ENCODE peak calls at places on chromosomes 6 and 20, in seven cellular contexts. P is left lung, C is fibroblast of lung, R is tibial artery, I is OCI-LY7, W is GM23248, A is sigmoid colon. Z is an unnamed sample. For H3K4me1, the result is how much of the 10 kb centered on the place peaks cover.

GRCh38 chr20:840858-841567 is 7.5 kb downstream of the FAM110A start:
- DNase-seq in P (peak), C (no peak), R (no peak), I (peak), W (peak), A (no peak), Z (peak)

GRCh38 chr6:73236147-73236750 is 11.0 kb upstream of the KHDC1L start:
- DNase-seq in P (no peak), C (peak), R (no peak), I (no peak), W (peak), A (no peak), Z (no peak)

GRCh38 chr6:144722214-144722737 is 437.1 kb downstream of the UTRN start:
- DNase-seq in P (no peak), C (no peak), R (no peak), I (no peak), W (peak), A (no peak), Z (no peak)

GRCh38 chr20:57442888-57443239 is 51.7 kb downstream of the RBM38 start:
- DNase-seq in P (no peak), C (no peak), R (no peak), I (no peak), W (no peak), A (no peak), Z (no peak)

GRCh38 chr6:72643214-72643613 is 21.4 kb downstream of the KCNQ5 start:
- DNase-seq in P (no peak), C (no peak), R (no peak), I (no peak), W (peak), A (no peak), Z (no peak)

GRCh38 chr6:14732845-14733757 is 512.8 kb upstream of the JARID2 start:
- DNase-seq in P (no peak), C (peak), R (no peak), I (no peak), W (peak), A (no peak), Z (no peak)

GRCh38 chr6:156780117-156780641 is 3.0 kb downstream of the ARID1B start:
- DNase-seq in P (no peak), C (peak), R (no peak), I (peak), W (peak), A (no peak), Z (no peak)

GRCh38 chr6:154488802-154489437 is 21.6 kb downstream of the CNKSR3 start:
- DNase-seq in P (no peak), C (peak), R (no peak), I (no peak), W (peak), A (no peak), Z (no peak)

GRCh38 chr6:30207619-30208295 is 5.4 kb downstream of the TRIM26 start:
- DNase-seq in P (no peak), C (no peak), R (no peak), I (no peak), W (peak), A (no peak), Z (no peak)

GRCh38 chr6:45971287-45971686 is 44.4 kb downstream of the CLIC5 start:
- DNase-seq in P (no peak), C (no peak), R (no peak), I (no peak), W (no peak), A (no peak), Z (no peak)

GRCh38 chr6:136609878-136610706 is 59.9 kb upstream of the MAP7 start:
- DNase-seq in P (no peak), C (peak), R (peak), I (no peak), W (peak), A (peak), Z (no peak)

GRCh38 chr20:35311409-35311808 is 19.2 kb upstream of the FAM83C start:
- DNase-seq in P (no peak), C (no peak), R (no peak), I (no peak), W (peak), A (no peak), Z (no peak)

GRCh38 chr6:53322188-53323029 is 26.3 kb downstream of the ELOVL5 start:
- DNase-seq in P (no peak), C (peak), R (no peak), I (no peak), W (peak), A (no peak), Z (no peak)

GRCh38 chr6:127346512-127346911 is 3.1 kb upstream of the ECHDC1 start:
- DNase-seq in P (no peak), C (no peak), R (no peak), I (no peak), W (no peak), A (no peak), Z (no peak)

GRCh38 chr20:16352321-16352720 is 220.9 kb downstream of the KIF16B start:
- DNase-seq in P (no peak), C (no peak), R (no peak), I (no peak), W (no peak), A (no peak), Z (no peak)

GRCh38 chr20:31871602-31871954 is 1.1 kb downstream of the TTLL9 start:
- DNase-seq in P (no peak), C (no peak), R (no peak), I (no peak), W (no peak), A (no peak), Z (no peak)

GRCh38 chr20:1823421-1823892 is 71.8 kb upstream of the SIRPA start:
- DNase-seq in P (no peak), C (no peak), R (no peak), I (no peak), W (no peak), A (peak), Z (peak)

GRCh38 chr6:152089992-152090391 is 282.5 kb downstream of the ESR1 start:
- DNase-seq in P (no peak), C (peak), R (peak), I (no peak), W (peak), A (no peak), Z (no peak)

GRCh38 chr6:6943411-6943810 is 164.3 kb upstream of the RREB1 start:
- DNase-seq in P (no peak), C (no peak), R (no peak), I (no peak), W (no peak), A (no peak), Z (no peak)

GRCh38 chr6:48255094-48255493 is 144.1 kb upstream of the PTCHD4 start:
- DNase-seq in P (no peak), C (no peak), R (no peak), I (no peak), W (no peak), A (no peak), Z (no peak)

GRCh38 chr20:63241272-63241671 is 5.6 kb downstream of the BIRC7 start:
- DNase-seq in P (no peak), C (no peak), R (no peak), I (no peak), W (no peak), A (no peak), Z (no peak)

GRCh38 chr20:2873747-2874041 is 413 bp downstream of the PTPRA start:
- DNase-seq in P (peak), C (no peak), R (peak), I (peak), W (peak), A (no peak), Z (peak)

GRCh38 chr20:24736131-24736843 is 212.8 kb upstream of the CST7 start:
- DNase-seq in P (no peak), C (peak), R (no peak), I (no peak), W (no peak), A (no peak), Z (no peak)

GRCh38 chr20:15396026-15396425 is 1058.6 kb upstream of the FLRT3 start:
- DNase-seq in P (no peak), C (no peak), R (no peak), I (no peak), W (no peak), A (no peak), Z (no peak)

GRCh38 chr6:107362271-107362604 is 97.1 kb downstream of the PDSS2 start:
- DNase-seq in P (no peak), C (no peak), R (no peak), I (no peak), W (no peak), A (no peak), Z (no peak)

GRCh38 chr6:116779569-116780164 is 14.1 kb upstream of the FAM162B start:
- DNase-seq in P (no peak), C (peak), R (no peak), I (peak), W (peak), A (no peak), Z (no peak)

GRCh38 chr20:37231970-37232620 is 29.5 kb downstream of the GHRH start:
- DNase-seq in P (no peak), C (no peak), R (no peak), I (no peak), W (no peak), A (no peak), Z (no peak)

GRCh38 chr20:52972965-52973819 is 1.0 kb downstream of the TSHZ2 start:
- DNase-seq in P (peak), C (no peak), R (no peak), I (no peak), W (peak), A (peak), Z (peak)

GRCh38 chr20:5621305-5621704 is 128.9 kb upstream of the SHLD1 start:
- DNase-seq in P (no peak), C (peak), R (no peak), I (no peak), W (peak), A (no peak), Z (peak)

GRCh38 chr20:31587545-31588389 is 17.3 kb upstream of the ID1 start:
- DNase-seq in P (peak), C (peak), R (peak), I (no peak), W (peak), A (no peak), Z (no peak)

GRCh38 chr20:10861086-10861485 is 187.3 kb upstream of the JAG1 start:
- DNase-seq in P (no peak), C (peak), R (no peak), I (no peak), W (peak), A (no peak), Z (no peak)

GRCh38 chr6:121835662-121836061 is 400.2 kb downstream of the GJA1 start:
- DNase-seq in P (no peak), C (no peak), R (no peak), I (no peak), W (no peak), A (no peak), Z (no peak)

GRCh38 chr20:45550765-45551164 is 3.6 kb upstream of the EPPIN start:
- DNase-seq in P (no peak), C (no peak), R (no peak), I (no peak), W (no peak), A (no peak), Z (no peak)

GRCh38 chr6:88238065-88238464 is 71.9 kb upstream of the CNR1 start:
- DNase-seq in P (no peak), C (no peak), R (no peak), I (peak), W (peak), A (no peak), Z (no peak)

GRCh38 chr6:63904844-63905243 is 269.2 kb downstream of the PHF3 start:
- DNase-seq in P (no peak), C (peak), R (no peak), I (no peak), W (peak), A (no peak), Z (no peak)

GRCh38 chr6:40932953-40933352 is 106.1 kb downstream of the UNC5CL start:
- DNase-seq in P (no peak), C (no peak), R (no peak), I (no peak), W (no peak), A (no peak), Z (no peak)
- H3K4me1 ChIP-seq in P (under half), C (under half), R (under half), I (under half), W (under half), A (under half), Z (under half)

GRCh38 chr20:47786763-47787107 is 1.5 kb upstream of the SULF2 start:
- DNase-seq in P (no peak), C (no peak), R (no peak), I (no peak), W (no peak), A (no peak), Z (no peak)
- H3K4me3 ChIP-seq in P (no peak), C (no peak), R (peak), I (no peak), W (peak), A (peak), Z (peak)

GRCh38 chr6:44012078-44012493 is 115.2 kb downstream of the MRPL14 start:
- DNase-seq in P (peak), C (peak), R (peak), I (no peak), W (peak), A (peak), Z (peak)

GRCh38 chr6:44011350-44011925 is 115.8 kb downstream of the MRPL14 start:
- DNase-seq in P (no peak), C (no peak), R (no peak), I (no peak), W (peak), A (peak), Z (no peak)

GRCh38 chr6:44009425-44010321 is 117.6 kb downstream of the MRPL14 start:
- DNase-seq in P (no peak), C (no peak), R (peak), I (no peak), W (no peak), A (peak), Z (peak)

GRCh38 chr6:44008821-44009370 is 118.4 kb downstream of the MRPL14 start:
- DNase-seq in P (no peak), C (no peak), R (peak), I (no peak), W (no peak), A (peak), Z (no peak)

GRCh38 chr6:44010411-44011349 is 116.6 kb downstream of the MRPL14 start:
- DNase-seq in P (no peak), C (peak), R (peak), I (no peak), W (peak), A (peak), Z (peak)
- H3K4me1 ChIP-seq in P (under half), C (under half), R (under half), I (under half), W (under half), A (under half), Z (under half)

GRCh38 chr6:168979254-168979653 is 274.4 kb downstream of the THBS2 start:
- DNase-seq in P (no peak), C (no peak), R (no peak), I (no peak), W (no peak), A (no peak), Z (no peak)
- H3K4me3 ChIP-seq in P (no peak), C (no peak), R (no peak), I (no peak), W (no peak), A (no peak), Z (no peak)

GRCh38 chr20:32909896-32910571 is 51.3 kb downstream of the EFCAB8 start:
- DNase-seq in P (no peak), C (no peak), R (peak), I (no peak), W (no peak), A (peak), Z (peak)

GRCh38 chr20:32906871-32907495 is 48.3 kb downstream of the EFCAB8 start:
- DNase-seq in P (no peak), C (no peak), R (no peak), I (no peak), W (no peak), A (no peak), Z (peak)

GRCh38 chr20:32907886-32908285 is 49.2 kb downstream of the EFCAB8 start:
- DNase-seq in P (no peak), C (no peak), R (no peak), I (no peak), W (no peak), A (no peak), Z (peak)

GRCh38 chr20:32909451-32909850 is 50.7 kb downstream of the EFCAB8 start:
- DNase-seq in P (no peak), C (no peak), R (no peak), I (no peak), W (no peak), A (no peak), Z (peak)

GRCh38 chr20:32908334-32909292 is 49.9 kb downstream of the EFCAB8 start:
- DNase-seq in P (no peak), C (no peak), R (no peak), I (no peak), W (no peak), A (no peak), Z (peak)
- H3K4me1 ChIP-seq in P (under half), C (under half), R (under half), I (under half), W (under half), A (under half), Z (under half)

GRCh38 chr6:158970640-158971291 is 29.2 kb downstream of the RSPH3 start:
- DNase-seq in P (no peak), C (no peak), R (no peak), I (no peak), W (peak), A (no peak), Z (no peak)

GRCh38 chr6:158963020-158963808 is 36.8 kb downstream of the RSPH3 start:
- DNase-seq in P (no peak), C (no peak), R (no peak), I (no peak), W (peak), A (no peak), Z (no peak)

GRCh38 chr6:158972241-158973233 is 27.5 kb downstream of the RSPH3 start:
- DNase-seq in P (no peak), C (peak), R (no peak), I (peak), W (peak), A (no peak), Z (no peak)

DNA sequence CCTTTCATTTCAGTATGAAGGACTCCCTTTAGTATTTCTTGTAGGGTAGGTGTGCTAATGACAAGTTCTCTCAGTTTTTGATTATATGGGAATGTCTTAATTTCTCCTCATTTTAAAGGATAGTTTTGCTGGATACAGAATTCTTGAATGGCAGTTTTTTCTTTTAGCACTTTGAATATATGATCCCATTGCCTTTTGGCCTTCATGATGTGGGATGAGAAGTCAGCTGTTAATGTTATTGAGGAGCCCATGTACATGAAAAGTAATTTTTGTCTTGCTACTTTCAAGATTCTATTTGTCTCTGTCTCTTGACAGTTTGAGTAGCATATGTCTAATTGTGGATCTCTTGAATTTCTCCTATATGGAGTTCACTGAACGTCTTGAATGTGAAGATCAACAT is 30.9 kb downstream of the RSPH3 start:
- DNase-seq in P (no peak), C (no peak), R (no peak), I (peak), W (peak), A (no peak), Z (no peak)
- H3K4me3 ChIP-seq in P (no peak), C (no peak), R (no peak), I (no peak), W (no peak), A (no peak), Z (no peak)

GRCh38 chr6:35725081-35725708 is 11.6 kb upstream of the ARMC12 start:
- DNase-seq in P (no peak), C (peak), R (no peak), I (no peak), W (no peak), A (no peak), Z (no peak)
- H3K4me1 ChIP-seq in P (half or more), C (under half), R (half or more), I (half or more), W (under half), A (under half), Z (under half)

GRCh38 chr20:54209216-54209813 is 1.4 kb downstream of the PFDN4 start:
- DNase-seq in P (no peak), C (no peak), R (no peak), I (no peak), W (peak), A (no peak), Z (no peak)
- H3K4me3 ChIP-seq in P (peak), C (peak), R (peak), I (peak), W (peak), A (peak), Z (peak)

GRCh38 chr20:50475879-50476292 is 34.3 kb upstream of the PTPN1 start:
- DNase-seq in P (no peak), C (peak), R (no peak), I (no peak), W (peak), A (no peak), Z (peak)
- H3K4me1 ChIP-seq in P (under half), C (under half), R (under half), I (under half), W (under half), A (under half), Z (under half)

Z was measured in kidney.